ENCODE peak calls at places on chromosomes 6 and 20, in nine cellular contexts. One of them, this sample, is unnamed. For H3K4me1 and H3K36me3, the result is how much of the 10 kb centered on the place peaks cover.

GRCh38 chr20:24027229-24027628 is 38.6 kb upstream of the GGTLC1 start:
- ATAC-seq in HepG2: no peak
- ATAC-seq in right lobe of liver: peak
- ATAC-seq in psoas muscle: no peak
- ATAC-seq in HCT116: no peak
- ATAC-seq in left lung: peak
- ATAC-seq in lower lobe of right lung: peak
- ATAC-seq in GM23338: no peak
- ATAC-seq in body of pancreas: no peak
- ATAC-seq in this sample: peak

GRCh38 chr6:101605874-101606273 is 212.4 kb downstream of the GRIK2 start:
- ATAC-seq in HepG2: no peak
- ATAC-seq in right lobe of liver: no peak
- ATAC-seq in psoas muscle: no peak
- ATAC-seq in HCT116: peak
- ATAC-seq in left lung: no peak
- ATAC-seq in lower lobe of right lung: no peak
- ATAC-seq in GM23338: no peak
- ATAC-seq in body of pancreas: no peak
- ATAC-seq in this sample: no peak

GRCh38 chr6:13249817-13250216 is 78.5 kb downstream of the TBC1D7 start:
- ATAC-seq in HepG2: no peak
- ATAC-seq in right lobe of liver: no peak
- ATAC-seq in psoas muscle: no peak
- ATAC-seq in HCT116: no peak
- ATAC-seq in left lung: no peak
- ATAC-seq in lower lobe of right lung: no peak
- ATAC-seq in GM23338: no peak
- ATAC-seq in body of pancreas: no peak
- ATAC-seq in this sample: no peak

GRCh38 chr20:38863024-38863851 is 57.7 kb downstream of the PPP1R16B start:
- ATAC-seq in HepG2: no peak
- ATAC-seq in right lobe of liver: peak
- ATAC-seq in psoas muscle: no peak
- ATAC-seq in HCT116: no peak
- ATAC-seq in left lung: peak
- ATAC-seq in lower lobe of right lung: peak
- ATAC-seq in GM23338: no peak
- ATAC-seq in body of pancreas: no peak
- ATAC-seq in this sample: no peak

GRCh38 chr6:151402228-151402627 is 10.9 kb upstream of the ZBTB2 start:
- ATAC-seq in HepG2: no peak
- ATAC-seq in right lobe of liver: peak
- ATAC-seq in psoas muscle: no peak
- ATAC-seq in HCT116: no peak
- ATAC-seq in left lung: no peak
- ATAC-seq in lower lobe of right lung: no peak
- ATAC-seq in GM23338: no peak
- ATAC-seq in body of pancreas: no peak
- ATAC-seq in this sample: no peak

GRCh38 chr6:121645100-121645745 is 209.8 kb downstream of the GJA1 start:
- ATAC-seq in HepG2: no peak
- ATAC-seq in right lobe of liver: no peak
- ATAC-seq in psoas muscle: no peak
- ATAC-seq in HCT116: no peak
- ATAC-seq in left lung: no peak
- ATAC-seq in lower lobe of right lung: no peak
- ATAC-seq in GM23338: no peak
- ATAC-seq in body of pancreas: no peak
- ATAC-seq in this sample: no peak

GRCh38 chr20:5590899-5591298 is 159.3 kb upstream of the SHLD1 start:
- ATAC-seq in HepG2: no peak
- ATAC-seq in right lobe of liver: no peak
- ATAC-seq in psoas muscle: no peak
- ATAC-seq in HCT116: no peak
- ATAC-seq in left lung: no peak
- ATAC-seq in lower lobe of right lung: no peak
- ATAC-seq in GM23338: no peak
- ATAC-seq in body of pancreas: no peak
- ATAC-seq in this sample: no peak

GRCh38 chr6:135135835-135136234 is 45.3 kb upstream of the MYB start:
- ATAC-seq in HepG2: no peak
- ATAC-seq in right lobe of liver: no peak
- ATAC-seq in psoas muscle: no peak
- ATAC-seq in HCT116: no peak
- ATAC-seq in left lung: no peak
- ATAC-seq in lower lobe of right lung: no peak
- ATAC-seq in GM23338: no peak
- ATAC-seq in body of pancreas: no peak
- ATAC-seq in this sample: no peak

GRCh38 chr6:158205220-158205944 is 37.2 kb downstream of the GTF2H5 start:
- ATAC-seq in HepG2: peak
- ATAC-seq in right lobe of liver: peak
- ATAC-seq in psoas muscle: no peak
- ATAC-seq in HCT116: peak
- ATAC-seq in left lung: peak
- ATAC-seq in lower lobe of right lung: peak
- ATAC-seq in GM23338: peak
- ATAC-seq in body of pancreas: peak
- ATAC-seq in this sample: no peak

GRCh38 chr6:124984668-124985338 is 22.6 kb downstream of the RNF217 start:
- ATAC-seq in HepG2: no peak
- ATAC-seq in right lobe of liver: no peak
- ATAC-seq in psoas muscle: no peak
- ATAC-seq in HCT116: no peak
- ATAC-seq in left lung: no peak
- ATAC-seq in lower lobe of right lung: no peak
- ATAC-seq in GM23338: no peak
- ATAC-seq in body of pancreas: no peak
- ATAC-seq in this sample: no peak

GRCh38 chr6:78910611-78911134 is 43.3 kb downstream of the IRAK1BP1 start:
- ATAC-seq in HepG2: no peak
- ATAC-seq in right lobe of liver: peak
- ATAC-seq in psoas muscle: no peak
- ATAC-seq in HCT116: no peak
- ATAC-seq in left lung: peak
- ATAC-seq in lower lobe of right lung: peak
- ATAC-seq in GM23338: peak
- ATAC-seq in body of pancreas: peak
- ATAC-seq in this sample: no peak

GRCh38 chr20:7996898-7997297 is 22.7 kb downstream of the TMX4 start:
- ATAC-seq in HepG2: no peak
- ATAC-seq in right lobe of liver: no peak
- ATAC-seq in psoas muscle: no peak
- ATAC-seq in HCT116: no peak
- ATAC-seq in left lung: no peak
- ATAC-seq in lower lobe of right lung: no peak
- ATAC-seq in GM23338: no peak
- ATAC-seq in body of pancreas: no peak
- ATAC-seq in this sample: no peak

GRCh38 chr6:53044071-53044470 is 21.1 kb upstream of the FBXO9 start:
- ATAC-seq in HepG2: no peak
- ATAC-seq in right lobe of liver: no peak
- ATAC-seq in psoas muscle: peak
- ATAC-seq in HCT116: peak
- ATAC-seq in left lung: peak
- ATAC-seq in lower lobe of right lung: no peak
- ATAC-seq in GM23338: peak
- ATAC-seq in body of pancreas: no peak
- ATAC-seq in this sample: no peak

GRCh38 chr6:90305800-90306448 is 9.3 kb upstream of the BACH2 start:
- ATAC-seq in HepG2: no peak
- ATAC-seq in right lobe of liver: no peak
- ATAC-seq in psoas muscle: no peak
- ATAC-seq in HCT116: no peak
- ATAC-seq in left lung: no peak
- ATAC-seq in lower lobe of right lung: no peak
- ATAC-seq in GM23338: no peak
- ATAC-seq in body of pancreas: no peak
- ATAC-seq in this sample: no peak

GRCh38 chr20:6041808-6042265 is 12.0 kb downstream of the LRRN4 start:
- ATAC-seq in HepG2: peak
- ATAC-seq in right lobe of liver: peak
- ATAC-seq in psoas muscle: no peak
- ATAC-seq in HCT116: no peak
- ATAC-seq in left lung: no peak
- ATAC-seq in lower lobe of right lung: peak
- ATAC-seq in GM23338: no peak
- ATAC-seq in body of pancreas: no peak
- ATAC-seq in this sample: peak

GRCh38 chr6:123091091-123091895 is 95.3 kb downstream of the CLVS2 start:
- ATAC-seq in HepG2: peak
- ATAC-seq in right lobe of liver: no peak
- ATAC-seq in psoas muscle: peak
- ATAC-seq in HCT116: no peak
- ATAC-seq in left lung: peak
- ATAC-seq in lower lobe of right lung: no peak
- ATAC-seq in GM23338: no peak
- ATAC-seq in body of pancreas: peak
- ATAC-seq in this sample: no peak

GRCh38 chr6:52049252-52050050 is 38.0 kb downstream of the PKHD1 start:
- ATAC-seq in HepG2: peak
- ATAC-seq in right lobe of liver: peak
- ATAC-seq in psoas muscle: no peak
- ATAC-seq in HCT116: peak
- ATAC-seq in left lung: peak
- ATAC-seq in lower lobe of right lung: peak
- ATAC-seq in GM23338: peak
- ATAC-seq in body of pancreas: peak
- ATAC-seq in this sample: no peak

GRCh38 chr6:169852504-169853195 is 101.2 kb downstream of the ERMARD start:
- ATAC-seq in HepG2: peak
- ATAC-seq in right lobe of liver: no peak
- ATAC-seq in psoas muscle: no peak
- ATAC-seq in HCT116: no peak
- ATAC-seq in left lung: no peak
- ATAC-seq in lower lobe of right lung: no peak
- ATAC-seq in GM23338: peak
- ATAC-seq in body of pancreas: no peak
- ATAC-seq in this sample: no peak

GRCh38 chr6:35037289-35038038 is 103.7 kb downstream of the TCP11 start:
- ATAC-seq in HepG2: no peak
- ATAC-seq in right lobe of liver: no peak
- ATAC-seq in psoas muscle: no peak
- ATAC-seq in HCT116: no peak
- ATAC-seq in left lung: no peak
- ATAC-seq in lower lobe of right lung: no peak
- ATAC-seq in GM23338: peak
- ATAC-seq in body of pancreas: no peak
- ATAC-seq in this sample: no peak
- H3K4me1 ChIP-seq in HepG2: under half
- H3K4me1 ChIP-seq in right lobe of liver: under half
- H3K4me1 ChIP-seq in psoas muscle: under half
- H3K4me1 ChIP-seq in HCT116: under half
- H3K4me1 ChIP-seq in left lung: under half
- H3K4me1 ChIP-seq in lower lobe of right lung: half or more
- H3K4me1 ChIP-seq in GM23338: half or more
- H3K4me1 ChIP-seq in body of pancreas: under half
- H3K4me1 ChIP-seq in this sample: half or more

GRCh38 chr20:49821850-49822249 is 9.2 kb downstream of the SLC9A8 start:
- ATAC-seq in HepG2: no peak
- ATAC-seq in right lobe of liver: no peak
- ATAC-seq in psoas muscle: peak
- ATAC-seq in HCT116: no peak
- ATAC-seq in left lung: peak
- ATAC-seq in lower lobe of right lung: peak
- ATAC-seq in GM23338: no peak
- ATAC-seq in body of pancreas: no peak
- ATAC-seq in this sample: no peak
- TF ChIP-seq CTCF in HepG2: no peak
- TF ChIP-seq CTCF in right lobe of liver: no peak
- TF ChIP-seq CTCF in psoas muscle: peak
- TF ChIP-seq CTCF in HCT116: no peak
- TF ChIP-seq CTCF in left lung: no peak
- TF ChIP-seq CTCF in lower lobe of right lung: no peak
- TF ChIP-seq CTCF in GM23338: peak
- TF ChIP-seq CTCF in body of pancreas: peak
- TF ChIP-seq CTCF in this sample: no peak

GRCh38 chr20:58908216-58908615 is 55.7 kb downstream of the GNAS start:
- ATAC-seq in HepG2: no peak
- ATAC-seq in right lobe of liver: no peak
- ATAC-seq in psoas muscle: no peak
- ATAC-seq in HCT116: no peak
- ATAC-seq in left lung: no peak
- ATAC-seq in lower lobe of right lung: no peak
- ATAC-seq in GM23338: no peak
- ATAC-seq in body of pancreas: no peak
- ATAC-seq in this sample: no peak
- H3K36me3 ChIP-seq in HepG2: half or more
- H3K36me3 ChIP-seq in right lobe of liver: under half
- H3K36me3 ChIP-seq in psoas muscle: half or more
- H3K36me3 ChIP-seq in HCT116: half or more
- H3K36me3 ChIP-seq in left lung: half or more
- H3K36me3 ChIP-seq in lower lobe of right lung: half or more
- H3K36me3 ChIP-seq in GM23338: half or more
- H3K36me3 ChIP-seq in body of pancreas: under half
- H3K36me3 ChIP-seq in this sample: under half

GRCh38 chr20:59616306-59616705 is 12.0 kb downstream of the PHACTR3 start:
- ATAC-seq in HepG2: no peak
- ATAC-seq in right lobe of liver: no peak
- ATAC-seq in psoas muscle: no peak
- ATAC-seq in HCT116: no peak
- ATAC-seq in left lung: no peak
- ATAC-seq in lower lobe of right lung: no peak
- ATAC-seq in GM23338: no peak
- ATAC-seq in body of pancreas: no peak
- ATAC-seq in this sample: no peak

GRCh38 chr20:59611286-59611685 is 6.9 kb downstream of the PHACTR3 start:
- ATAC-seq in HepG2: no peak
- ATAC-seq in right lobe of liver: no peak
- ATAC-seq in psoas muscle: no peak
- ATAC-seq in HCT116: no peak
- ATAC-seq in left lung: no peak
- ATAC-seq in lower lobe of right lung: no peak
- ATAC-seq in GM23338: no peak
- ATAC-seq in body of pancreas: no peak
- ATAC-seq in this sample: no peak

GRCh38 chr20:59608871-59609270 is 4.5 kb downstream of the PHACTR3 start:
- ATAC-seq in HepG2: no peak
- ATAC-seq in right lobe of liver: no peak
- ATAC-seq in psoas muscle: no peak
- ATAC-seq in HCT116: no peak
- ATAC-seq in left lung: no peak
- ATAC-seq in lower lobe of right lung: no peak
- ATAC-seq in GM23338: no peak
- ATAC-seq in body of pancreas: no peak
- ATAC-seq in this sample: no peak

GRCh38 chr20:59618131-59618530 is 13.8 kb downstream of the PHACTR3 start:
- ATAC-seq in HepG2: no peak
- ATAC-seq in right lobe of liver: no peak
- ATAC-seq in psoas muscle: no peak
- ATAC-seq in HCT116: no peak
- ATAC-seq in left lung: no peak
- ATAC-seq in lower lobe of right lung: no peak
- ATAC-seq in GM23338: no peak
- ATAC-seq in body of pancreas: no peak
- ATAC-seq in this sample: no peak

DNA sequence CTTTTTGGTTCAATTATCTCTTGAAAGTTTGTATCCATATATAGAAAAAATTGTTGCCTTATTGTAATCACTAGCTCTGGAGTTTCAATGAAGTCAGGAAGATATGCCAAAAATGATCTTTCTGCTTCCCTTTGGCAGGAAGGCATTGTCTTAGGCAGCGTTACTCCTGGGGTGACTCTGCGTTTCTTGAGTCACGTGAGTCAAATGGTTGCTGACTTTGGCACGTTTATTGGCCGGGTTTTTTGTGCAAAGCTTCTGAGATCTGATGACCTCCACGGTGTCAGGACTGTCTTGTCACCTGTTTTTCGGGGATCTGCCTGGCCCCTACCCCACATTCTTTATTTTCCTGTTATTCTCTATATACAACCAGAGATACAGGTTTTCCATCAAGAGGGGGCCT is 10.4 kb downstream of the PHACTR3 start:
- ATAC-seq in HepG2: no peak
- ATAC-seq in right lobe of liver: no peak
- ATAC-seq in psoas muscle: no peak
- ATAC-seq in HCT116: no peak
- ATAC-seq in left lung: no peak
- ATAC-seq in lower lobe of right lung: no peak
- ATAC-seq in GM23338: no peak
- ATAC-seq in body of pancreas: no peak
- ATAC-seq in this sample: no peak
- H3K4me1 ChIP-seq in HepG2: under half
- H3K4me1 ChIP-seq in right lobe of liver: under half
- H3K4me1 ChIP-seq in psoas muscle: under half
- H3K4me1 ChIP-seq in HCT116: under half
- H3K4me1 ChIP-seq in left lung: under half
- H3K4me1 ChIP-seq in lower lobe of right lung: under half
- H3K4me1 ChIP-seq in GM23338: under half
- H3K4me1 ChIP-seq in body of pancreas: under half
- H3K4me1 ChIP-seq in this sample: under half

This sample was measured in gastroesophageal sphincter.